ENCODE peak calls at places on chromosomes 7 and 10, in ten cellular contexts. Q is GF-D8; V is NCI-H774; E is hepatocyte; M is uterus; L is aorta; A is mesendoderm; H is ELR; W is stimulated activated naive CD4-positive, alpha-beta T cell; N is lower lobe of right lung. R is an unnamed sample.

GRCh38 chr7:80439894-80440811 is 71.7 kb downstream of the GNAT3 start:
- DNase-seq in A (no peak), V (no peak), M (no peak), Q (peak), L (no peak), W (no peak), E (no peak), H (peak), N (no peak), R (no peak)

GRCh38 chr7:43392638-43393037 is 190.3 kb upstream of the STK17A start:
- DNase-seq in V (no peak), N (no peak), E (no peak), Q (no peak), W (no peak), H (no peak), A (no peak), M (no peak), L (no peak), R (no peak)

GRCh38 chr10:109037978-109038377 is 885.3 kb downstream of the XPNPEP1 start:
- DNase-seq in H (no peak), L (no peak), A (peak), V (no peak), N (no peak), Q (no peak), E (no peak), W (no peak), M (no peak), R (no peak)

GRCh38 chr10:124719213-124719851 is 24.8 kb downstream of the FAM53B start:
- DNase-seq in H (peak), Q (peak), V (no peak), L (peak), M (peak), E (no peak), A (peak), W (peak), N (no peak), R (peak)

GRCh38 chr10:10498781-10499180 is 518.9 kb upstream of the CELF2 start:
- DNase-seq in H (no peak), W (no peak), N (no peak), E (no peak), A (no peak), Q (no peak), L (no peak), V (no peak), M (no peak), R (no peak)

GRCh38 chr7:148941598-148942280 is 57.6 kb upstream of the EZH2 start:
- DNase-seq in L (peak), V (peak), Q (peak), M (peak), H (peak), W (peak), A (peak), E (peak), N (peak), R (peak)

GRCh38 chr10:113073549-113074189 is 123.6 kb downstream of the TCF7L2 start:
- DNase-seq in L (peak), A (peak), E (peak), H (peak), V (no peak), W (no peak), Q (no peak), N (no peak), M (peak), R (peak)

GRCh38 chr10:86079088-86079487 is 287.5 kb downstream of the GRID1 start:
- DNase-seq in A (peak), E (peak), L (no peak), N (no peak), V (no peak), M (no peak), W (no peak), Q (no peak), H (no peak), R (no peak)

GRCh38 chr10:33413093-33413442 is 78.6 kb upstream of the NRP1 start:
- DNase-seq in L (no peak), Q (no peak), H (peak), V (no peak), M (no peak), A (no peak), W (no peak), E (no peak), N (no peak), R (no peak)

GRCh38 chr7:111137296-111138195 is 46.6 kb downstream of the LRRN3 start:
- DNase-seq in M (no peak), V (no peak), E (no peak), H (peak), N (peak), L (peak), W (no peak), Q (no peak), A (peak), R (no peak)

GRCh38 chr10:13078912-13079775 is 20.8 kb upstream of the OPTN start:
- DNase-seq in W (no peak), L (no peak), H (no peak), Q (no peak), V (no peak), A (no peak), E (peak), M (no peak), N (no peak), R (no peak)

GRCh38 chr7:43609097-43609496 is 26.2 kb downstream of the STK17A start:
- DNase-seq in H (no peak), V (no peak), W (no peak), E (no peak), L (no peak), M (no peak), Q (no peak), N (no peak), A (no peak), R (no peak)

GRCh38 chr7:101111261-101111660 is 15.6 kb upstream of the SERPINE1 start:
- DNase-seq in A (no peak), W (no peak), V (no peak), N (no peak), H (no peak), M (no peak), Q (no peak), E (no peak), L (no peak), R (no peak)

GRCh38 chr7:41640487-41640886 is 62.4 kb downstream of the INHBA start:
- DNase-seq in H (no peak), L (peak), Q (no peak), M (no peak), N (no peak), W (no peak), V (no peak), E (no peak), A (no peak), R (no peak)

GRCh38 chr10:106043833-106044232 is 1120.7 kb downstream of the SORCS1 start:
- DNase-seq in A (peak), Q (no peak), M (no peak), W (no peak), V (no peak), H (peak), L (no peak), E (peak), N (no peak), R (no peak)

GRCh38 chr7:75993689-75994387 is 557 bp downstream of the TMEM120A start:
- DNase-seq in V (no peak), N (peak), H (peak), A (peak), E (peak), Q (no peak), M (peak), L (peak), W (no peak), R (peak)

GRCh38 chr7:67475293-67475692 is 478.7 kb downstream of the TYW1 start:
- DNase-seq in H (no peak), E (no peak), M (no peak), A (no peak), V (no peak), L (no peak), Q (no peak), W (no peak), N (no peak), R (no peak)

GRCh38 chr7:139230484-139230773 is 608 bp upstream of the UBN2 start:
- DNase-seq in M (no peak), V (no peak), L (no peak), W (no peak), Q (no peak), N (no peak), A (no peak), H (no peak), E (no peak), R (no peak)

R was measured in sigmoid colon.